ENCODE peak calls at places on chromosomes 5 and 9, in five cellular contexts. X, A, T, U and Y are unnamed samples.

GRCh38 chr5:68653471-68653870 is 437.9 kb downstream of the PIK3R1 start:
- DNase-seq in X (no peak), A (no peak), T (no peak), U (no peak), Y (no peak)

GRCh38 chr9:68685770-68686169 is 19.3 kb upstream of the PIP5K1B start:
- DNase-seq in X (no peak), A (peak), T (peak), U (peak), Y (peak)

GRCh38 chr9:131273146-131273545 is 3.2 kb downstream of the FAM78A start:
- DNase-seq in X (no peak), A (no peak), T (no peak), U (peak), Y (peak)

GRCh38 chr5:91468643-91469422 is 85.7 kb upstream of the ARRDC3 start:
- DNase-seq in X (no peak), A (no peak), T (no peak), U (peak), Y (no peak)

GRCh38 chr5:155983954-155984353 is 343.0 kb upstream of the SGCD start:
- DNase-seq in X (no peak), A (peak), T (no peak), U (no peak), Y (no peak)

GRCh38 chr5:83509535-83509934 is 38.0 kb downstream of the VCAN start:
- DNase-seq in X (no peak), A (no peak), T (no peak), U (peak), Y (peak)

GRCh38 chr9:98610196-98610595 is 98.5 kb downstream of the GABBR2 start:
- DNase-seq in X (no peak), A (no peak), T (no peak), U (no peak), Y (peak)

GRCh38 chr5:133233616-133234015 is 181.8 kb downstream of the HSPA4 start:
- DNase-seq in X (no peak), A (no peak), T (no peak), U (no peak), Y (no peak)

GRCh38 chr5:78667461-78668103 is 19.0 kb upstream of the LHFPL2 start:
- DNase-seq in X (no peak), A (no peak), T (no peak), U (no peak), Y (no peak)

DNA sequence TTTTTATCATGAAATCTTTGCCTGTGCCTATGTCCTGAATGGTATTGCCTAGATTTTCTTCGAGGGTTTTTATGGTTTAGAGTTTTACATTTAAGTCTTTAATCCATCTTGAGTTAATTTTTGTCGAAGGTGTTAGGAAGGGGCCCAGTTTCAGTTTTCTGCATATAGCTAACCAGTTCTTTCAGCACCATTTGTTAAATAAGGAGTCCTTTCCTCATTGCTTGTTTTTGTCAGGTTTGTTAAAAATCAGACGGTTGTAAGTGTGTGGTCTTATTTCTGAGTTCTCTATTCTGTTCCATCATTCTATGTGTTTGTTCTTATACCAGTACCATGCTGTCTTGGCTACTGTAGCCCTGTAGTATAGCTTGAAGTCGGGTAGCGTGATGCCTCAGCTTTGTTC is 55.9 kb downstream of the YTHDC2 start:
- DNase-seq in X (no peak), A (no peak), T (no peak), U (no peak), Y (no peak)
- TF ChIP-seq MYC in X (no peak), A (no peak), T (no peak), U (no peak), Y (no peak)

GRCh38 chr5:159850192-159850573 is 66.1 kb upstream of the ADRA1B start:
- DNase-seq in X (no peak), A (no peak), T (no peak), U (no peak), Y (no peak)
- TF ChIP-seq MYC in X (no peak), A (no peak), T (no peak), U (no peak), Y (no peak)

DNA sequence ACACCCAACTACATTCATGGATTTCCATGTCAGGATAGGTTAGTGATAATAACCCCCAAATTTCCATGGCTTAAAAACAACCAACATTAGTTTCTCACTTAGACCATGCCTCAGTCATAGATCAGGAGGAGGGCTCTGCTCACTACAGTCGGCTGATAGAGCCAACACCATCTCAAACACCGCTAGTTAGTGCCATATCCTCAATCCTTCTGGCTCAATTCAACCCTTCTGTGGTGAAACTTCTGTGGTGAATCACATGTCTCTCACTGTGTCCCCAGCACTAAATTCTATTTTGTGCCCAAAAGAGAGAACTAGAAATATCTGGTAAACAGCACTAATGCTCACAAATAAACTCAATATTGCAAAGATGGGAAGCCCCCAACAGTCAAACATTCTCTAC is 21.1 kb downstream of the ECPAS start:
- DNase-seq in X (no peak), A (no peak), T (no peak), U (no peak), Y (no peak)
- TF ChIP-seq MYC in X (no peak), A (no peak), T (no peak), U (no peak), Y (no peak)

GRCh38 chr5:75364571-75365280 is 27.7 kb downstream of the HMGCR start:
- DNase-seq in X (no peak), A (no peak), T (no peak), U (no peak), Y (no peak)

GRCh38 chr5:75365740-75366139 is 28.7 kb downstream of the HMGCR start:
- DNase-seq in X (no peak), A (no peak), T (no peak), U (no peak), Y (no peak)

GRCh38 chr5:75367401-75367800 is 30.4 kb downstream of the HMGCR start:
- DNase-seq in X (no peak), A (no peak), T (no peak), U (no peak), Y (peak)

GRCh38 chr5:75366787-75367186 is 29.8 kb downstream of the HMGCR start:
- DNase-seq in X (peak), A (no peak), T (no peak), U (no peak), Y (no peak)

GRCh38 chr5:75368391-75368790 is 31.4 kb downstream of the HMGCR start:
- DNase-seq in X (no peak), A (no peak), T (no peak), U (no peak), Y (peak)
- TF ChIP-seq MYC in X (no peak), A (no peak), T (no peak), U (no peak), Y (no peak)

DNA sequence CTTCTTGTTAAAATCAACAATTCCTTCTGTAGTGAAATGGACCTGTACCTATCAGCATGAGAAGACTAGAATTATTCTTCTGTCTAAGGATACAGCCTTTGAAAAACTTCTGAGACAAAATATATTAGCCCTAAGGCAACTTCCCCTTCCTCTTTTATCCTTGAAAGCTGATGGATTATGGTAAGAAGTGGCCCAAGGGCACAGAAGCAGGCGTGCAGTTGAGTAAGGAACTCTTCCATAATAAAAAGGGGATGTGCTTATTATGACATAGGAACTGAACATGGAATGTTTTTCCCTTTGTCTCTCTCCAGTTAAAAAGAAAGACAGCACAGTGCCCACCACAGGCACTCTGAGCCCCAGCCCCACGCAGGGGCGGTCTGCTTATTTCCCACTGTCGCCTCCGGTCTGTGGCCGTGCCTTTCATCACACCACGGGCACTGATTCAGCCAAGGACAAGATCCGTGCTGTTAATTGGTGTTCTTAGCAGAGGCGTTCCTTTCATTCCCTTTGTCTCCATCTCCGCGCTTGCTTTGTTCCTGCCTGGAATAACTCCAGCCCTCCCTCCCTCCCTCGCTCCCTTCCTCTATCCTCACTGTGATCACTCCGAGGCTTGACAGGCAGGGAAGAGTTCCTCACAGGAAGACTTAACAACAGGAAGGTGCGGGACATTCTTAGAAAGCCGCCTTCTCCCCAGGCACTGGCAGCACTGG is 135.9 kb upstream of the OTULINL start:
- DNase-seq in X (no peak), A (no peak), T (no peak), U (peak), Y (peak)
- TF ChIP-seq MYC in X (no peak), A (no peak), T (no peak), U (no peak), Y (no peak)

DNA sequence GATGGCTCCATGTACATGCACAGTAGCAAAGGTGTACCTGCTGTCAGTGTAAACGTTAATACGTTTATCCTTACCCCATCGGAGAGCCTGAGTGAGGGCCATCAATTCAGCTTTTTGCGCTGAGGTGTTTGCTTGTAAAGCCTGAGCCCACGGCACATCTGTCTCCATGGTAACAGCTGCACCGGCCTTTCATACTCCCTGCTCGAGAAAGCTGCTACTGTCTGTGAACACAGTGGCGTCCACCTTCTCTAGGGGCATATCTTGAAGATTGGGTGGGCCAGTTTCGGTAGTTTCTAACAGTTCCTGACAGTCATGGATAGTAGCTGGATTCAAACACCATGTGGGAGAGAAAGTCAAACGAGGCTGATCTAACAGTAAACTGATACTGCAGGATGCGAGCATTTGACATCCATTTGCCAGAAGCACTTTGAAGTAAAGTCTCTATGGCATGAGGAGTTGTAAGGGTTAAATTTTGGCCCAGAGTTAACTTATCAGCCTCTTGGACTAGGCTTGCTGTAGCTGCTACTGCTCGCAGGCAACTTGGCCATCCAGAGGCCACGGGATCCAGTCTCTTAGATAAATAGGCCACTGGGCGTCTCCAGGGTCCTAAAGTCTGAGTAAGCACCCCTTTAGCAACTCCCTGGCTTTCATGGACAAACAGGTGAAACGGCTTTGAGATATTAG is 21.0 kb upstream of the RHOBTB3 start:
- DNase-seq in X (no peak), A (no peak), T (peak), U (no peak), Y (no peak)
- TF ChIP-seq MYC in X (no peak), A (no peak), T (no peak), U (no peak), Y (no peak)

DNA sequence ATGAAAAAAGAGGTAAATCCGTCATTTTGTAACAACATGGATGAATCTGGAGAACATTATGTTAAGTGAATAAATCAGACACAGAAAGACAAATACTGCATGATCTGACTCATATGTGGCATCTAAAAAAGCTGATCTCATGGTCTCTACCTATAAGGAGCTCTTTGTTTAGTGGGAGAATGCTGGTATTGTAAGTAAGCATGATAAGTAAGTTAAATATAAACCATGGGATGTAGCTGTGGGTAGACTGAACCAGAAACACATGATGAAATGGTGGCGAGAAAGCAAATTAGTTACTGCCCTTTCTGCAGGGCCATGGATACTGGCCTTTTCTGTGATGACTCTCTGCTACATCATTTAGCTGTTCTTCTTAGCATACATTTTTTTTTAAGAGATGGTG is 66.4 kb upstream of the RUSC2 start:
- DNase-seq in X (no peak), A (no peak), T (peak), U (no peak), Y (no peak)
- TF ChIP-seq MYC in X (no peak), A (no peak), T (no peak), U (no peak), Y (no peak)

DNA sequence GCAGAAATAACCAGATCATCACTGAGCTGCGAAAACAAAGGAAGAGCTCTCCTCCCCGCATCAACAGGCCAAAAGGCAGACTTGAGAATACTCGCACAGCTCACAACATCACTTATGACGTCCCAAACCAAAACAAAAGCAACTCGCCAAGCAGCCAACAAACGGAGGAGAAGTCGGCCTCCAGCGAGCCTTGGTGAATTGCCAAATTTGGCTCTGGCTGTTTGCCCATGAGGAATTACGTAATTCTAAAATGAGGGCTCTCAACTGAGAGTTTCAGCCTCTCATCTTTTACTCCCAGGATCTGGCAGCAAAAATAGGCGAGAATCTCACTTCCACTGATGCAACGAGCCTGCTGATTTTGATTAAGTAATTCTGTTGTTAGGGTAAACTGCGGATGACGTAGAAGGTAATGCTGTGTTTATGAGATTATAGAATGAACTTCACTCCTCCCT is 51.7 kb upstream of the SEMA6A start:
- DNase-seq in X (no peak), A (no peak), T (no peak), U (peak), Y (peak)
- TF ChIP-seq MYC in X (no peak), A (no peak), T (no peak), U (no peak), Y (no peak)